ENCODE peak calls at places on chromosome 6, in seven cellular contexts. T is CD8-positive, alpha-beta T cell; O is Peyer's patch; Q is cardiac fibroblast; K is cardiac muscle cell; A is thoracic aorta; V is heart right ventricle. Z is an unnamed sample.
A peak's percentile ranks its signal among the peaks of the same experiment; 100 is the strongest.

GRCh38 chr6:117169060-117169635 is 96.2 kb upstream of the VGLL2 start:
- DNase-seq in T (no peak), O (no peak), Q (no peak), K (no peak), A (no peak), V (no peak), Z (no peak)

GRCh38 chr6:113825776-113826175 is 31.4 kb upstream of the MARCKS start:
- DNase-seq in T (no peak), O (peak; percentile 62), Q (peak; percentile 57), K (peak; percentile 88), A (peak; percentile 8), V (peak; percentile 85), Z (peak; percentile 97)

GRCh38 chr6:5058254-5058653 is 26.9 kb upstream of the PPP1R3G start:
- DNase-seq in T (no peak), O (no peak), Q (no peak), K (no peak), A (no peak), V (no peak), Z (no peak)

GRCh38 chr6:155248021-155249001 is 15.5 kb upstream of the CLDN20 start:
- DNase-seq in T (no peak), O (peak; percentile 66), Q (peak; percentile 81), K (peak; percentile 78), A (no peak), V (no peak), Z (peak; percentile 72)

GRCh38 chr6:163405412-163406309 is 8.9 kb upstream of the QKI start:
- DNase-seq in T (peak; percentile 19), O (peak; percentile 69), Q (peak; percentile 33), K (peak; percentile 34), A (no peak), V (peak; percentile 68), Z (no peak)

GRCh38 chr6:136761227-136761922 is 30.9 kb downstream of the MAP3K5 start:
- DNase-seq in T (peak; percentile 35), O (no peak), Q (peak; percentile 42), K (peak; percentile 72), A (no peak), V (peak; percentile 38), Z (no peak)

GRCh38 chr6:25637946-25638345 is 14.1 kb upstream of the SCGN start:
- DNase-seq in T (no peak), O (no peak), Q (no peak), K (no peak), A (no peak), V (no peak), Z (no peak)

GRCh38 chr6:161164182-161164625 is 109.7 kb downstream of the AGPAT4 start:
- DNase-seq in T (no peak), O (no peak), Q (no peak), K (no peak), A (no peak), V (no peak), Z (no peak)

GRCh38 chr6:158011478-158011920 is 29.8 kb downstream of the SYNJ2 start:
- DNase-seq in T (no peak), O (peak; percentile 19), Q (peak; percentile 45), K (peak; percentile 68), A (no peak), V (no peak), Z (no peak)

GRCh38 chr6:157455731-157456523 is 74.9 kb downstream of the ZDHHC14 start:
- DNase-seq in T (no peak), O (no peak), Q (no peak), K (no peak), A (no peak), V (no peak), Z (no peak)

GRCh38 chr6:71420693-71421328 is 132.2 kb downstream of the OGFRL1 start:
- DNase-seq in T (peak; percentile 16), O (peak; percentile 89), Q (peak; percentile 96), K (peak; percentile 97), A (peak; percentile 88), V (peak; percentile 98), Z (peak; percentile 94)

GRCh38 chr6:52994789-52995078 is 350 bp downstream of the GSTA4 start:
- DNase-seq in T (peak; percentile 21), O (peak; percentile 58), Q (no peak), K (no peak), A (no peak), V (peak; percentile 32), Z (no peak)

GRCh38 chr6:168877821-168878282 is 375.8 kb downstream of the THBS2 start:
- DNase-seq in T (no peak), O (peak; percentile 57), Q (no peak), K (no peak), A (no peak), V (no peak), Z (no peak)

GRCh38 chr6:142416179-142416578 is 114.4 kb downstream of the ADGRG6 start:
- DNase-seq in T (no peak), O (no peak), Q (peak; percentile 98), K (peak; percentile 96), A (no peak), V (no peak), Z (peak; percentile 91)

GRCh38 chr6:111730835-111731234 is 125.2 kb upstream of the TRAF3IP2 start:
- DNase-seq in T (no peak), O (no peak), Q (no peak), K (no peak), A (no peak), V (peak; percentile 44), Z (no peak)

GRCh38 chr6:167238169-167238693 is 52.9 kb upstream of the UNC93A start:
- DNase-seq in T (no peak), O (no peak), Q (no peak), K (no peak), A (no peak), V (no peak), Z (no peak)

GRCh38 chr6:20126789-20127653 is 85.2 kb downstream of the MBOAT1 start:
- DNase-seq in T (peak; percentile 51), O (peak; percentile 84), Q (peak; percentile 55), K (peak; percentile 68), A (no peak), V (peak; percentile 51), Z (peak; percentile 13)

GRCh38 chr6:99611148-99611547 is 4.5 kb downstream of the PRDM13 start:
- DNase-seq in T (peak; percentile 32), O (no peak), Q (no peak), K (no peak), A (no peak), V (no peak), Z (no peak)

GRCh38 chr6:152950240-152950639 is 32.6 kb downstream of the FBXO5 start:
- DNase-seq in T (no peak), O (no peak), Q (no peak), K (no peak), A (no peak), V (no peak), Z (no peak)

GRCh38 chr6:152952045-152952444 is 30.8 kb downstream of the FBXO5 start:
- DNase-seq in T (no peak), O (no peak), Q (peak; percentile 42), K (peak; percentile 28), A (no peak), V (no peak), Z (peak; percentile 9)

GRCh38 chr6:152952866-152953509 is 29.9 kb downstream of the FBXO5 start:
- DNase-seq in T (no peak), O (no peak), Q (peak; percentile 70), K (peak; percentile 66), A (no peak), V (no peak), Z (peak; percentile 20)

GRCh38 chr6:152957796-152958195 is 25.0 kb downstream of the FBXO5 start:
- DNase-seq in T (no peak), O (no peak), Q (peak; percentile 57), K (no peak), A (no peak), V (no peak), Z (no peak)

DNA sequence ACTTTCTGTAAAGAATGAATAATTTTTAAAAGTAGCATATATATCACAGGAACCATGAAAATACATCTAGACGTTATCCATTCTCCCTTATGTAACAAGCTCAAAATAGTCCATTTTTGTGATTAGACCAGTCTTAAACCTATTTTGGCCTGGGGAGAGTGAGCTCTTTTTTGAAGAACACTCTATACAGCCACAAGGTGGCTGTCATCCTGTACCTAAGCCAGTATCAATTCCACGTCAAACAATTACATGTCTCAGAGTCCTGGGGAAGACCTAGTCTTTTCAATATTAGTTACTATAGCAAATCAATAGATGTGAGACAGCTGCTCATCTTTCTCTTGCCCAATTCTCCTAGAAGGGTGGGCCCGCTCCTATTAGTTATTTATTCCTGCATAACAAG is 28.4 kb downstream of the FBXO5 start:
- DNase-seq in T (no peak), O (no peak), Q (no peak), K (no peak), A (no peak), V (no peak), Z (no peak)
- TF ChIP-seq CTCF in T (no peak), O (peak; percentile 2), Q (no peak), K (no peak), A (no peak), V (no peak), Z (no peak)

DNA sequence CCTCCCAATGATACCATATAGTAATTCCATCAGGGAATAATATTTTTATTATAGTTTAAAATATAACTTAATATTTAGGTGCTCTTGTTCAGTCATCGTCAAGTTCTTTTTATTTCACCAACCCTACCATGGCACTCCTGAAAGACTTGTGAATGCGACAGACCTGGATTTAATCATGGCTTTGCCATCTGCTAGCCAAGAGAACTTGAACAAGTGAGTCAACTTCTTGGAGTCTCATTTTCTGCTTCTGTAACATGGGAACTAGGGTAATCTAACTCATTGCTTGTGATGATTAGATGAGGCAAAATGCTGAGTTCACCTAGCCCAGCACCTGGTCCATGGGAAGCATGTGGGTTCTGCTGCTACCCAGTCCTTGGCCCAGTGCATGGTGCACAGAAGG is 62.9 kb downstream of the ESR1 start:
- DNase-seq in T (no peak), O (no peak), Q (peak; percentile 17), K (no peak), A (no peak), V (no peak), Z (no peak)
- H3K4me3 ChIP-seq in T (no peak overlapping the region), O (no peak overlapping the region), Q (no peak overlapping the region), K (no peak overlapping the region), A (no peak overlapping the region), V (no peak overlapping the region), Z (no peak overlapping the region)

DNA sequence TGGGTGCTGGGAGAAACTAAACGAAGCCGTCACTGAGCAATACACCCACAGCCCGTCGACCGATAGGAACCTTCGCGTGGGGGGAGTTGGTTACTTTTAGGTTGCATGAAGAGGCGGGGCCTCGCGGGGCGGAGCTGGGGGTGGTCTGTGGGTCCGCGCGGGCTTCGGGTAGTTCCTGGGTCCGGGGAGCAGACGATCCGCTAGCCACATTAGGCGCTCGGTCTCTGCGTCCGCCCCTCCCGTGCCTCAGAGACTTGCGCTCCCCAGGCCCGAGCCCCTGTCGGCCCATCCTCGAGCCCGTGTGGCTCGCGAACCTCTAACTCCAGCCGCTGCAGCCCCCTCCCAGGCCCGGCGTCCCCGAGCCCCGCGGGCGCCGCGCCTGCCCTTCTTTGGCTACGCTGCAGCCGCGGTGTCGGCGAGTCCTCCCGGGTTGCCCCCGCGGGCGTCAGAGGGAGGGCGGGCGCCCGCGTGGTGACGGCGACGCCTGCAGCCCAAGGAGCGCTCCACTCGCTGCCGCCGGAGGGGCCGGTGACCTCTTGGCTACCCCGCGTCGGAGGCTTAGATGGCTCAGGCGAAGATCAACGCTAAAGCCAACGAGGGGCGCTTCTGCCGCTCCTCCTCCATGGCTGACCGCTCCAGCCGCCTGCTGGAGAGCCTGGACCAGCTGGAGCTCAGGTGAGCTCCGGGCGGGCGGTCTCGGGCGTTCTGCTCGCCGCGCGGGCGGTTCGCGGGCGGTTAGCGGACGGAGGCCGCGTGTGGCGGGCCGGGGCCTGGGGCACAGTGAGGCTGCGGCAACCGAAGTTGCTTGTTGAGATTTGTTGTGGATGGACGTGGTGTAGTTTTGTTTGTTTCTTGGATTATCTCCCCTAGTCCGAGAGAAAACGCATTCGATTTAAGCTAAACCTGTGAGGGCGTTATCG is at the start of gene BAG2:
- DNase-seq in T (peak; percentile 90), O (peak; percentile 96), Q (peak; percentile 90), K (peak; percentile 96), A (peak; percentile 81), V (peak; percentile 85), Z (peak; percentile 58)
- TF ChIP-seq CTCF in T (no peak), O (peak; percentile 27), Q (peak; percentile 5), K (peak; percentile 13), A (peak; percentile 39), V (no peak), Z (peak; percentile 20)

GRCh38 chr6:28206527-28207243 is 18.4 kb upstream of the ZSCAN9 start:
- DNase-seq in T (no peak), O (no peak), Q (no peak), K (no peak), A (no peak), V (no peak), Z (no peak)
- H3K4me3 ChIP-seq in T (no peak overlapping the region), O (no peak overlapping the region), Q (no peak overlapping the region), K (peak overlapping the region; percentile 30), A (peak overlapping the region; percentile 49), V (peak overlapping the region; percentile 39), Z (peak overlapping the region; percentile 47)

Z was measured in astrocyte of the cerebellum.